ENCODE peak calls at places on chromosomes 4 and X, in four cellular contexts. One of them, this sample, is unnamed.

GRCh38 chr4:145216532-145216931 is 36.1 kb upstream of the OTUD4 start:
- DNase-seq in GM12878: no peak
- DNase-seq in H1: no peak
- DNase-seq in HCT116: peak; percentile 24
- DNase-seq in this sample: no peak

GRCh38 chrX:130103605-130104004 is 6.7 kb downstream of the ELF4 start:
- DNase-seq in GM12878: no peak
- DNase-seq in H1: no peak
- DNase-seq in HCT116: no peak
- DNase-seq in this sample: no peak

GRCh38 chr4:47939456-47939855 is 25.1 kb upstream of the NFXL1 start:
- DNase-seq in GM12878: no peak
- DNase-seq in H1: no peak
- DNase-seq in HCT116: no peak
- DNase-seq in this sample: no peak

GRCh38 chr4:148116264-148116663 is 325.9 kb downstream of the NR3C2 start:
- DNase-seq in GM12878: no peak
- DNase-seq in H1: no peak
- DNase-seq in HCT116: no peak
- DNase-seq in this sample: peak; percentile 5

GRCh38 chr4:73894021-73894420 is 24.8 kb downstream of the CXCL1 start:
- DNase-seq in GM12878: no peak
- DNase-seq in H1: no peak
- DNase-seq in HCT116: no peak
- DNase-seq in this sample: peak; percentile 33

GRCh38 chr4:37780444-37781133 is 45.9 kb upstream of the PGM2 start:
- DNase-seq in GM12878: no peak
- DNase-seq in H1: no peak
- DNase-seq in HCT116: no peak
- DNase-seq in this sample: peak; percentile 26

GRCh38 chr4:119286377-119287002 is 35.4 kb downstream of the FABP2 start:
- DNase-seq in GM12878: no peak
- DNase-seq in H1: no peak
- DNase-seq in HCT116: peak; percentile 47
- DNase-seq in this sample: no peak

GRCh38 chrX:39000802-39001201 is 199.5 kb downstream of the MID1IP1 start:
- DNase-seq in GM12878: no peak
- DNase-seq in H1: no peak
- DNase-seq in HCT116: no peak
- DNase-seq in this sample: no peak

GRCh38 chr4:147137280-147137679 is 191.6 kb upstream of the TTC29 start:
- DNase-seq in GM12878: no peak
- DNase-seq in H1: no peak
- DNase-seq in HCT116: no peak
- DNase-seq in this sample: no peak

GRCh38 chr4:33780952-33781655 is 2463.2 kb downstream of the ARAP2 start:
- DNase-seq in GM12878: no peak
- DNase-seq in H1: no peak
- DNase-seq in HCT116: peak; percentile 55
- DNase-seq in this sample: no peak

GRCh38 chr4:129623233-129623632 is 527.3 kb downstream of the C4orf33 start:
- DNase-seq in GM12878: no peak
- DNase-seq in H1: no peak
- DNase-seq in HCT116: no peak
- DNase-seq in this sample: no peak

GRCh38 chr4:119014658-119015057 is 121.0 kb upstream of the MYOZ2 start:
- DNase-seq in GM12878: no peak
- DNase-seq in H1: no peak
- DNase-seq in HCT116: no peak
- DNase-seq in this sample: no peak

GRCh38 chr4:7518871-7519637 is 84.3 kb upstream of the PSAPL1 start:
- DNase-seq in GM12878: no peak
- DNase-seq in H1: no peak
- DNase-seq in HCT116: no peak
- DNase-seq in this sample: peak; percentile 9

GRCh38 chr4:107922486-107923473 is 8.6 kb upstream of the CYP2U1 start:
- DNase-seq in GM12878: no peak
- DNase-seq in H1: no peak
- DNase-seq in HCT116: no peak
- DNase-seq in this sample: no peak

GRCh38 chr4:69322055-69322454 is 41.8 kb downstream of the UGT2B28 start:
- DNase-seq in GM12878: no peak
- DNase-seq in H1: no peak
- DNase-seq in HCT116: no peak
- DNase-seq in this sample: no peak

GRCh38 chr4:180330521-180330920 is 1912.7 kb upstream of the TENM3 start:
- DNase-seq in GM12878: no peak
- DNase-seq in H1: no peak
- DNase-seq in HCT116: no peak
- DNase-seq in this sample: peak; percentile 8

GRCh38 chr4:3041192-3042142 is 32.9 kb downstream of the HTT-AS start:
- DNase-seq in GM12878: no peak
- DNase-seq in H1: peak; percentile 64
- DNase-seq in HCT116: no peak
- DNase-seq in this sample: no peak

GRCh38 chr4:72564184-72564583 is 4.8 kb downstream of the ADAMTS3 start:
- DNase-seq in GM12878: no peak
- DNase-seq in H1: no peak
- DNase-seq in HCT116: no peak
- DNase-seq in this sample: no peak

GRCh38 chrX:114841051-114841450 is 176.4 kb downstream of the IL13RA2 start:
- DNase-seq in GM12878: no peak
- DNase-seq in H1: no peak
- DNase-seq in HCT116: no peak
- DNase-seq in this sample: no peak

GRCh38 chr4:12724520-12724919 is 759.6 kb downstream of the RAB28 start:
- DNase-seq in GM12878: no peak
- DNase-seq in H1: no peak
- DNase-seq in HCT116: no peak
- DNase-seq in this sample: no peak

GRCh38 chr4:186723207-186724047 is at the start of gene FAT1:
- DNase-seq in GM12878: no peak
- DNase-seq in H1: peak; percentile 77
- DNase-seq in HCT116: no peak
- DNase-seq in this sample: no peak

GRCh38 chrX:14697453-14697852 is 168.1 kb downstream of the GLRA2 start:
- DNase-seq in GM12878: no peak
- DNase-seq in H1: peak; percentile 55
- DNase-seq in HCT116: peak; percentile 34
- DNase-seq in this sample: no peak

GRCh38 chr4:103137446-103137827 is 37.8 kb upstream of the BDH2 start:
- DNase-seq in GM12878: no peak
- DNase-seq in H1: no peak
- DNase-seq in HCT116: no peak
- DNase-seq in this sample: no peak

GRCh38 chrX:141733371-141733770 is 34.8 kb upstream of the SPANXD start:
- DNase-seq in GM12878: no peak
- DNase-seq in H1: no peak
- DNase-seq in HCT116: no peak
- DNase-seq in this sample: no peak

GRCh38 chr4:133149364-133149695 is 236 bp downstream of the PCDH10 start:
- DNase-seq in GM12878: no peak
- DNase-seq in H1: no peak
- DNase-seq in HCT116: no peak
- DNase-seq in this sample: no peak

GRCh38 chrX:48715066-48715465 is 18.5 kb downstream of the SUV39H1 start:
- DNase-seq in GM12878: no peak
- DNase-seq in H1: no peak
- DNase-seq in HCT116: no peak
- DNase-seq in this sample: no peak

GRCh38 chr4:74619931-74620702 is 174.2 kb downstream of the BTC start:
- DNase-seq in GM12878: no peak
- DNase-seq in H1: no peak
- DNase-seq in HCT116: no peak
- DNase-seq in this sample: no peak

GRCh38 chr4:66160606-66161005 is 490.3 kb upstream of the EPHA5 start:
- DNase-seq in GM12878: no peak
- DNase-seq in H1: no peak
- DNase-seq in HCT116: no peak
- DNase-seq in this sample: no peak

GRCh38 chrX:154829926-154830442 is 4.5 kb downstream of the SMIM9 start:
- DNase-seq in GM12878: no peak
- DNase-seq in H1: no peak
- DNase-seq in HCT116: no peak
- DNase-seq in this sample: no peak

GRCh38 chr4:78876568-78877320 is 62.5 kb downstream of the PAQR3 start:
- DNase-seq in GM12878: no peak
- DNase-seq in H1: no peak
- DNase-seq in HCT116: no peak
- DNase-seq in this sample: no peak

GRCh38 chr4:163157157-163157556 is 9.5 kb downstream of the NAF1 start:
- DNase-seq in GM12878: no peak
- DNase-seq in H1: no peak
- DNase-seq in HCT116: no peak
- DNase-seq in this sample: no peak

GRCh38 chr4:166091914-166092510 is 219.0 kb downstream of the TLL1 start:
- DNase-seq in GM12878: no peak
- DNase-seq in H1: no peak
- DNase-seq in HCT116: peak; percentile 15
- DNase-seq in this sample: peak; percentile 1

GRCh38 chr4:88246600-88246999 is 37.8 kb downstream of the PPM1K start:
- DNase-seq in GM12878: no peak
- DNase-seq in H1: peak; percentile 16
- DNase-seq in HCT116: no peak
- DNase-seq in this sample: no peak

GRCh38 chr4:88244056-88244455 is 40.3 kb downstream of the PPM1K start:
- DNase-seq in GM12878: no peak
- DNase-seq in H1: peak; percentile 38
- DNase-seq in HCT116: no peak
- DNase-seq in this sample: no peak

GRCh38 chr4:88244821-88245579 is 39.4 kb downstream of the PPM1K start:
- DNase-seq in GM12878: no peak
- DNase-seq in H1: peak; percentile 42
- DNase-seq in HCT116: no peak
- DNase-seq in this sample: no peak

GRCh38 chr4:88240297-88240714 is 44.1 kb downstream of the PPM1K start:
- DNase-seq in GM12878: no peak
- DNase-seq in H1: peak; percentile 24
- DNase-seq in HCT116: no peak
- DNase-seq in this sample: no peak

DNA sequence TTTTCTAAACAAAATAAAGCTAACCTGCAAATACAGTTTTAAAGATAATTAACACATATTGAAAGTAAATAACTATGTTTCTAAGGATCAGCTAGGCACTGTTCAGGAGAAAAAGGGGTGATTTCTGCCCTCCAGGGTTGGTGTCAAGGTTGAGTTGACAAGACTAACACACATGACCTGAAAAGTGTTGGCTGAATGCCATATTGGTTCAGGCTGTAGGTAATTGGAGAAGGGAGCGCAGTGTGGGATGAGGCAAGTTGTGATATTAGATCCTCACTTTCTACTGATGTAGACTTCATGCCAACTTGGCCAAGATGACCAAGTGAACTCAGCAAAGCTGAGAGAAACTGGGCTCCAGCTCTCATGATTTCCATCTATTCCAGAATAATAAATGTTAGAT is 42.2 kb downstream of the PPM1K start:
- DNase-seq in GM12878: no peak
- DNase-seq in H1: peak; percentile 13
- DNase-seq in HCT116: no peak
- DNase-seq in this sample: no peak
- TF ChIP-seq JUND in GM12878: no peak
- TF ChIP-seq JUND in H1: no peak
- TF ChIP-seq JUND in HCT116: no peak
- TF ChIP-seq JUND in this sample: no peak

DNA sequence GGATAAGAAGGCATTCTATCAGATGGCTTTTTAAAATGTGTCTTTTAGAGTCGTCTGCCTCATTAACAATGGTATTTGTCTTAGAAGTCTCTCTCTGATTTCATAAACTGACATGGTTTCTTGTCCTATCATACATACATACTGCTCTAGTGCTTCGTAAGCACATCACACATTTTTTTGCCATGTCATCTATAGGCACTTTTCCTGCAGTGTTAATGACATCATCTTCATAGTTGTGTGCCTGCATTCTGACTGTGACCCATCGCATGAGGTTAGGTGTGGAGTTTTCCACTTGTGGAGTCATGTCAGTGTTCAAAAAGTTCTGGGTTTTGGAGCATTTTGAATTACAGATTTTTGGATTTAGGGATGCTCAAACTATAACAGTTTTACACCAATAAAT is 361.6 kb upstream of the SPOCK3 start:
- DNase-seq in GM12878: peak; percentile 1
- DNase-seq in H1: no peak
- DNase-seq in HCT116: no peak
- DNase-seq in this sample: peak; percentile 6
- TF ChIP-seq JUND in GM12878: no peak
- TF ChIP-seq JUND in H1: no peak
- TF ChIP-seq JUND in HCT116: no peak
- TF ChIP-seq JUND in this sample: no peak

GRCh38 chrX:74277846-74278245 is 26.1 kb upstream of the ZCCHC13 start:
- DNase-seq in GM12878: no peak
- DNase-seq in H1: no peak
- DNase-seq in HCT116: no peak
- DNase-seq in this sample: no peak
- TF ChIP-seq JUND in GM12878: no peak
- TF ChIP-seq JUND in H1: no peak
- TF ChIP-seq JUND in HCT116: no peak
- TF ChIP-seq JUND in this sample: no peak

GRCh38 chr4:123362103-123362502 is 34.5 kb upstream of the SPRY1 start:
- DNase-seq in GM12878: no peak
- DNase-seq in H1: no peak
- DNase-seq in HCT116: no peak
- DNase-seq in this sample: no peak

GRCh38 chr4:123364906-123365305 is 31.7 kb upstream of the SPRY1 start:
- DNase-seq in GM12878: no peak
- DNase-seq in H1: no peak
- DNase-seq in HCT116: no peak
- DNase-seq in this sample: no peak

GRCh38 chr4:123359449-123360306 is 36.9 kb upstream of the SPRY1 start:
- DNase-seq in GM12878: no peak
- DNase-seq in H1: no peak
- DNase-seq in HCT116: no peak
- DNase-seq in this sample: peak; percentile 76

GRCh38 chr4:123363729-123364128 is 32.9 kb upstream of the SPRY1 start:
- DNase-seq in GM12878: no peak
- DNase-seq in H1: no peak
- DNase-seq in HCT116: no peak
- DNase-seq in this sample: no peak

DNA sequence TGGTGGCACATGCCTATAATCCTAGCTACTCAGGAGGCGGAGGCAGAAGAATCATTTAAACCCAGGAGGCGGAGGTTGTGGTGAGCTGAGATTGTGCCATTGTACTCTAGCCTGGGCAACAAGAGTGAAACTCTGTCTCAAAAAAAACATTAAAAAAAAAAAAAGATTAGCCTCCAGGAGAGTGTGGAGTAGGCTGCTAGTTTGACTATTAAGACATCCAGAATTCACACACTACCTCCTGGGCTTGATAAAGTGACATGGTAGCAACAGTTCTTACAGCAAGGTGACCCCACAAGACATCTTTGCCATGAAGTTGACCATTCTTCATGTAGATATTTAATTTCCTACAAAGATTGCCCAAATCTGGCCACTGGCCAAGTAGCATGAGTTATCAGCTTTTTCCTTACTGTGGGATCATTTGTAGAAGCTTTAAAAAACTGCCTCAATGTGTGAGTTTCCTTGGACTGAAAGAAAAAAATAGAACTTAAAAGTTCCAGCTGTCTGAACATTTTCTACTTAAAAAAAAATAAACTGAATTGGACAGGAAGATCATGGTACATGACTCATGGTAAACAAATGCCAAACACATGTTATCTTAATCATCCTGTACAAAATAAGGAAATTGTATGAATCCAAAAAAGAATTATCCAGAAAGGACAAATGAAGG is 35.3 kb upstream of the SPRY1 start:
- DNase-seq in GM12878: no peak
- DNase-seq in H1: no peak
- DNase-seq in HCT116: no peak
- DNase-seq in this sample: no peak
- TF ChIP-seq JUND in GM12878: no peak
- TF ChIP-seq JUND in H1: no peak
- TF ChIP-seq JUND in HCT116: no peak
- TF ChIP-seq JUND in this sample: no peak

This sample was measured in T47D.